ENCODE peak calls at places on chromosomes 7 and 10, in eight cellular contexts. One of them, this sample, is unnamed.
A peak's percentile ranks its signal among the peaks of the same experiment; 100 is the strongest.

GRCh38 chr10:64148597-64148996 is 627.4 kb downstream of the REEP3 start:
- DNase-seq in NCI-H2029 treated with DMSO at 0.1 percent for 48 hours: no peak
- DNase-seq in fibroblast of the conjunctiva: no peak
- DNase-seq in WTC11: no peak
- DNase-seq in activated naive CD4-positive, alpha-beta T cell treated with anti-CD3 and anti-CD28 coated beads, Interleukin-2, amount 50 U/mL, for 16 hours: no peak
- DNase-seq in prostate gland: no peak
- DNase-seq in fibroblast of mammary gland: no peak
- DNase-seq in T follicular helper cell: no peak
- DNase-seq in this sample: no peak

GRCh38 chr10:92291921-92292860 is 1.2 kb downstream of the MARCHF5 start:
- DNase-seq in NCI-H2029 treated with DMSO at 0.1 percent for 48 hours: no peak
- DNase-seq in fibroblast of the conjunctiva: peak; percentile 37
- DNase-seq in WTC11: peak; percentile 22
- DNase-seq in activated naive CD4-positive, alpha-beta T cell treated with anti-CD3 and anti-CD28 coated beads, Interleukin-2, amount 50 U/mL, for 16 hours: peak; percentile 25
- DNase-seq in prostate gland: peak; percentile 65
- DNase-seq in fibroblast of mammary gland: peak; percentile 67
- DNase-seq in T follicular helper cell: peak; percentile 15
- DNase-seq in this sample: peak; percentile 40

GRCh38 chr10:18501198-18501597 is 150.2 kb downstream of the NSUN6 start:
- DNase-seq in NCI-H2029 treated with DMSO at 0.1 percent for 48 hours: no peak
- DNase-seq in fibroblast of the conjunctiva: no peak
- DNase-seq in WTC11: no peak
- DNase-seq in activated naive CD4-positive, alpha-beta T cell treated with anti-CD3 and anti-CD28 coated beads, Interleukin-2, amount 50 U/mL, for 16 hours: no peak
- DNase-seq in prostate gland: no peak
- DNase-seq in fibroblast of mammary gland: peak; percentile 62
- DNase-seq in T follicular helper cell: no peak
- DNase-seq in this sample: no peak

GRCh38 chr10:6121144-6121543 is 32.3 kb downstream of the RBM17 start:
- DNase-seq in NCI-H2029 treated with DMSO at 0.1 percent for 48 hours: no peak
- DNase-seq in fibroblast of the conjunctiva: no peak
- DNase-seq in WTC11: no peak
- DNase-seq in activated naive CD4-positive, alpha-beta T cell treated with anti-CD3 and anti-CD28 coated beads, Interleukin-2, amount 50 U/mL, for 16 hours: no peak
- DNase-seq in prostate gland: no peak
- DNase-seq in fibroblast of mammary gland: no peak
- DNase-seq in T follicular helper cell: no peak
- DNase-seq in this sample: no peak

GRCh38 chr10:71244638-71245419 is 32.5 kb downstream of the UNC5B start:
- DNase-seq in NCI-H2029 treated with DMSO at 0.1 percent for 48 hours: no peak
- DNase-seq in fibroblast of the conjunctiva: peak; percentile 81
- DNase-seq in WTC11: no peak
- DNase-seq in activated naive CD4-positive, alpha-beta T cell treated with anti-CD3 and anti-CD28 coated beads, Interleukin-2, amount 50 U/mL, for 16 hours: no peak
- DNase-seq in prostate gland: peak; percentile 39
- DNase-seq in fibroblast of mammary gland: peak; percentile 93
- DNase-seq in T follicular helper cell: no peak
- DNase-seq in this sample: no peak

GRCh38 chr10:22623624-22624263 is 90.6 kb downstream of the PIP4K2A start:
- DNase-seq in NCI-H2029 treated with DMSO at 0.1 percent for 48 hours: no peak
- DNase-seq in fibroblast of the conjunctiva: no peak
- DNase-seq in WTC11: no peak
- DNase-seq in activated naive CD4-positive, alpha-beta T cell treated with anti-CD3 and anti-CD28 coated beads, Interleukin-2, amount 50 U/mL, for 16 hours: no peak
- DNase-seq in prostate gland: no peak
- DNase-seq in fibroblast of mammary gland: no peak
- DNase-seq in T follicular helper cell: no peak
- DNase-seq in this sample: no peak

GRCh38 chr7:130380121-130380860 is at the start of gene CPA1:
- DNase-seq in NCI-H2029 treated with DMSO at 0.1 percent for 48 hours: no peak
- DNase-seq in fibroblast of the conjunctiva: no peak
- DNase-seq in WTC11: no peak
- DNase-seq in activated naive CD4-positive, alpha-beta T cell treated with anti-CD3 and anti-CD28 coated beads, Interleukin-2, amount 50 U/mL, for 16 hours: no peak
- DNase-seq in prostate gland: no peak
- DNase-seq in fibroblast of mammary gland: no peak
- DNase-seq in T follicular helper cell: no peak
- DNase-seq in this sample: no peak

GRCh38 chr7:2476776-2477446 is 713 bp upstream of the GRIFIN start:
- DNase-seq in NCI-H2029 treated with DMSO at 0.1 percent for 48 hours: no peak
- DNase-seq in fibroblast of the conjunctiva: no peak
- DNase-seq in WTC11: no peak
- DNase-seq in activated naive CD4-positive, alpha-beta T cell treated with anti-CD3 and anti-CD28 coated beads, Interleukin-2, amount 50 U/mL, for 16 hours: no peak
- DNase-seq in prostate gland: no peak
- DNase-seq in fibroblast of mammary gland: no peak
- DNase-seq in T follicular helper cell: no peak
- DNase-seq in this sample: no peak

GRCh38 chr7:148622887-148623585 is 32.5 kb downstream of the C7orf33 start:
- DNase-seq in NCI-H2029 treated with DMSO at 0.1 percent for 48 hours: no peak
- DNase-seq in fibroblast of the conjunctiva: no peak
- DNase-seq in WTC11: no peak
- DNase-seq in activated naive CD4-positive, alpha-beta T cell treated with anti-CD3 and anti-CD28 coated beads, Interleukin-2, amount 50 U/mL, for 16 hours: no peak
- DNase-seq in prostate gland: no peak
- DNase-seq in fibroblast of mammary gland: no peak
- DNase-seq in T follicular helper cell: no peak
- DNase-seq in this sample: no peak

GRCh38 chr7:84013616-84014240 is 180.9 kb downstream of the SEMA3A start:
- DNase-seq in NCI-H2029 treated with DMSO at 0.1 percent for 48 hours: no peak
- DNase-seq in fibroblast of the conjunctiva: no peak
- DNase-seq in WTC11: peak; percentile 36
- DNase-seq in activated naive CD4-positive, alpha-beta T cell treated with anti-CD3 and anti-CD28 coated beads, Interleukin-2, amount 50 U/mL, for 16 hours: no peak
- DNase-seq in prostate gland: no peak
- DNase-seq in fibroblast of mammary gland: no peak
- DNase-seq in T follicular helper cell: no peak
- DNase-seq in this sample: no peak

GRCh38 chr7:21941570-21942224 is 4.0 kb downstream of the CDCA7L start:
- DNase-seq in NCI-H2029 treated with DMSO at 0.1 percent for 48 hours: no peak
- DNase-seq in fibroblast of the conjunctiva: no peak
- DNase-seq in WTC11: no peak
- DNase-seq in activated naive CD4-positive, alpha-beta T cell treated with anti-CD3 and anti-CD28 coated beads, Interleukin-2, amount 50 U/mL, for 16 hours: no peak
- DNase-seq in prostate gland: no peak
- DNase-seq in fibroblast of mammary gland: peak; percentile 24
- DNase-seq in T follicular helper cell: no peak
- DNase-seq in this sample: no peak

GRCh38 chr7:55533050-55533728 is 39.1 kb downstream of the VOPP1 start:
- DNase-seq in NCI-H2029 treated with DMSO at 0.1 percent for 48 hours: no peak
- DNase-seq in fibroblast of the conjunctiva: no peak
- DNase-seq in WTC11: no peak
- DNase-seq in activated naive CD4-positive, alpha-beta T cell treated with anti-CD3 and anti-CD28 coated beads, Interleukin-2, amount 50 U/mL, for 16 hours: peak; percentile 66
- DNase-seq in prostate gland: no peak
- DNase-seq in fibroblast of mammary gland: peak; percentile 70
- DNase-seq in T follicular helper cell: peak; percentile 73
- DNase-seq in this sample: no peak

GRCh38 chr7:18916826-18917225 is 200.6 kb downstream of the TWIST1 start:
- DNase-seq in NCI-H2029 treated with DMSO at 0.1 percent for 48 hours: no peak
- DNase-seq in fibroblast of the conjunctiva: no peak
- DNase-seq in WTC11: no peak
- DNase-seq in activated naive CD4-positive, alpha-beta T cell treated with anti-CD3 and anti-CD28 coated beads, Interleukin-2, amount 50 U/mL, for 16 hours: no peak
- DNase-seq in prostate gland: no peak
- DNase-seq in fibroblast of mammary gland: no peak
- DNase-seq in T follicular helper cell: no peak
- DNase-seq in this sample: no peak

GRCh38 chr7:123682690-123683089 is 27.0 kb downstream of the LMOD2 start:
- DNase-seq in NCI-H2029 treated with DMSO at 0.1 percent for 48 hours: peak; percentile 19
- DNase-seq in fibroblast of the conjunctiva: peak; percentile 50
- DNase-seq in WTC11: no peak
- DNase-seq in activated naive CD4-positive, alpha-beta T cell treated with anti-CD3 and anti-CD28 coated beads, Interleukin-2, amount 50 U/mL, for 16 hours: no peak
- DNase-seq in prostate gland: peak; percentile 21
- DNase-seq in fibroblast of mammary gland: peak; percentile 69
- DNase-seq in T follicular helper cell: no peak
- DNase-seq in this sample: peak; percentile 46

GRCh38 chr7:117217636-117218035 is 105.2 kb downstream of the WNT2 start:
- DNase-seq in NCI-H2029 treated with DMSO at 0.1 percent for 48 hours: no peak
- DNase-seq in fibroblast of the conjunctiva: peak; percentile 17
- DNase-seq in WTC11: no peak
- DNase-seq in activated naive CD4-positive, alpha-beta T cell treated with anti-CD3 and anti-CD28 coated beads, Interleukin-2, amount 50 U/mL, for 16 hours: no peak
- DNase-seq in prostate gland: no peak
- DNase-seq in fibroblast of mammary gland: peak; percentile 74
- DNase-seq in T follicular helper cell: no peak
- DNase-seq in this sample: no peak

GRCh38 chr10:49791100-49791499 is 29.0 kb upstream of the OGDHL start:
- DNase-seq in NCI-H2029 treated with DMSO at 0.1 percent for 48 hours: no peak
- DNase-seq in fibroblast of the conjunctiva: no peak
- DNase-seq in WTC11: no peak
- DNase-seq in activated naive CD4-positive, alpha-beta T cell treated with anti-CD3 and anti-CD28 coated beads, Interleukin-2, amount 50 U/mL, for 16 hours: no peak
- DNase-seq in prostate gland: no peak
- DNase-seq in fibroblast of mammary gland: no peak
- DNase-seq in T follicular helper cell: no peak
- DNase-seq in this sample: no peak

GRCh38 chr10:5466451-5466996 is 32.8 kb downstream of the CALML5 start:
- DNase-seq in NCI-H2029 treated with DMSO at 0.1 percent for 48 hours: peak; percentile 94
- DNase-seq in fibroblast of the conjunctiva: peak; percentile 70
- DNase-seq in WTC11: peak; percentile 64
- DNase-seq in activated naive CD4-positive, alpha-beta T cell treated with anti-CD3 and anti-CD28 coated beads, Interleukin-2, amount 50 U/mL, for 16 hours: no peak
- DNase-seq in prostate gland: peak; percentile 80
- DNase-seq in fibroblast of mammary gland: peak; percentile 35
- DNase-seq in T follicular helper cell: no peak
- DNase-seq in this sample: peak; percentile 97

GRCh38 chr7:20697351-20697750 is 81.9 kb downstream of the ABCB5 start:
- DNase-seq in NCI-H2029 treated with DMSO at 0.1 percent for 48 hours: no peak
- DNase-seq in fibroblast of the conjunctiva: no peak
- DNase-seq in WTC11: no peak
- DNase-seq in activated naive CD4-positive, alpha-beta T cell treated with anti-CD3 and anti-CD28 coated beads, Interleukin-2, amount 50 U/mL, for 16 hours: no peak
- DNase-seq in prostate gland: no peak
- DNase-seq in fibroblast of mammary gland: no peak
- DNase-seq in T follicular helper cell: no peak
- DNase-seq in this sample: no peak

GRCh38 chr10:88810196-88810961 is 7.8 kb downstream of the LIPM start:
- DNase-seq in NCI-H2029 treated with DMSO at 0.1 percent for 48 hours: peak; percentile 48
- DNase-seq in fibroblast of the conjunctiva: peak; percentile 70
- DNase-seq in WTC11: no peak
- DNase-seq in activated naive CD4-positive, alpha-beta T cell treated with anti-CD3 and anti-CD28 coated beads, Interleukin-2, amount 50 U/mL, for 16 hours: peak; percentile 18
- DNase-seq in prostate gland: peak; percentile 15
- DNase-seq in fibroblast of mammary gland: peak; percentile 78
- DNase-seq in T follicular helper cell: no peak
- DNase-seq in this sample: peak; percentile 27